ENCODE peak calls at places on chromosome 5, in five cellular contexts. One of them, this sample, is unnamed.

GRCh38 chr5:154860123-154860522 is 1.7 kb downstream of the CNOT8 start:
- DNase-seq in IMR-90: peak; percentile 77
- DNase-seq in GM06990: no peak
- DNase-seq in AG04450: no peak
- DNase-seq in WERI-Rb-1: no peak
- DNase-seq in this sample: no peak

GRCh38 chr5:34564706-34565235 is 91.4 kb upstream of the RAI14 start:
- DNase-seq in IMR-90: no peak
- DNase-seq in GM06990: no peak
- DNase-seq in AG04450: no peak
- DNase-seq in WERI-Rb-1: no peak
- DNase-seq in this sample: no peak

GRCh38 chr5:24365406-24365805 is 279.4 kb downstream of the CDH10 start:
- DNase-seq in IMR-90: no peak
- DNase-seq in GM06990: no peak
- DNase-seq in AG04450: no peak
- DNase-seq in WERI-Rb-1: no peak
- DNase-seq in this sample: no peak

GRCh38 chr5:131264453-131265200 is 774 bp downstream of the CDC42SE2 start:
- DNase-seq in IMR-90: peak; percentile 28
- DNase-seq in GM06990: peak; percentile 65
- DNase-seq in AG04450: no peak
- DNase-seq in WERI-Rb-1: peak; percentile 22
- DNase-seq in this sample: peak; percentile 70

GRCh38 chr5:99019812-99020697 is 91.2 kb upstream of the CHD1 start:
- DNase-seq in IMR-90: peak; percentile 87
- DNase-seq in GM06990: no peak
- DNase-seq in AG04450: peak; percentile 39
- DNase-seq in WERI-Rb-1: no peak
- DNase-seq in this sample: no peak

GRCh38 chr5:150560401-150561191 is 52.7 kb downstream of the NDST1 start:
- DNase-seq in IMR-90: peak; percentile 85
- DNase-seq in GM06990: no peak
- DNase-seq in AG04450: peak; percentile 67
- DNase-seq in WERI-Rb-1: peak; percentile 90
- DNase-seq in this sample: peak; percentile 86

GRCh38 chr5:68644971-68645370 is 429.4 kb downstream of the PIK3R1 start:
- DNase-seq in IMR-90: no peak
- DNase-seq in GM06990: peak; percentile 65
- DNase-seq in AG04450: no peak
- DNase-seq in WERI-Rb-1: no peak
- DNase-seq in this sample: no peak

GRCh38 chr5:26847041-26847736 is 191.2 kb downstream of the CDH9 start:
- DNase-seq in IMR-90: no peak
- DNase-seq in GM06990: no peak
- DNase-seq in AG04450: no peak
- DNase-seq in WERI-Rb-1: no peak
- DNase-seq in this sample: no peak

GRCh38 chr5:59790399-59791130 is 103.0 kb downstream of the PDE4D start:
- DNase-seq in IMR-90: no peak
- DNase-seq in GM06990: no peak
- DNase-seq in AG04450: no peak
- DNase-seq in WERI-Rb-1: no peak
- DNase-seq in this sample: peak; percentile 19

GRCh38 chr5:2633992-2634391 is 117.5 kb downstream of the IRX2 start:
- DNase-seq in IMR-90: no peak
- DNase-seq in GM06990: no peak
- DNase-seq in AG04450: no peak
- DNase-seq in WERI-Rb-1: no peak
- DNase-seq in this sample: no peak

GRCh38 chr5:121533814-121534213 is 317.9 kb upstream of the FTMT start:
- DNase-seq in IMR-90: no peak
- DNase-seq in GM06990: no peak
- DNase-seq in AG04450: no peak
- DNase-seq in WERI-Rb-1: no peak
- DNase-seq in this sample: no peak

GRCh38 chr5:6464441-6464840 is 15.8 kb downstream of the UBE2QL1 start:
- DNase-seq in IMR-90: no peak
- DNase-seq in GM06990: no peak
- DNase-seq in AG04450: no peak
- DNase-seq in WERI-Rb-1: no peak
- DNase-seq in this sample: no peak

GRCh38 chr5:171464829-171465228 is 45.4 kb downstream of the FGF18 start:
- DNase-seq in IMR-90: no peak
- DNase-seq in GM06990: no peak
- DNase-seq in AG04450: no peak
- DNase-seq in WERI-Rb-1: no peak
- DNase-seq in this sample: no peak

GRCh38 chr5:82313016-82313415 is 34.9 kb upstream of the RPS23 start:
- DNase-seq in IMR-90: no peak
- DNase-seq in GM06990: no peak
- DNase-seq in AG04450: no peak
- DNase-seq in WERI-Rb-1: no peak
- DNase-seq in this sample: no peak

GRCh38 chr5:143679777-143680176 is 132.2 kb upstream of the HMHB1 start:
- DNase-seq in IMR-90: peak; percentile 56
- DNase-seq in GM06990: no peak
- DNase-seq in AG04450: no peak
- DNase-seq in WERI-Rb-1: no peak
- DNase-seq in this sample: no peak

GRCh38 chr5:126971455-126972019 is 58.8 kb downstream of the MARCHF3 start:
- DNase-seq in IMR-90: no peak
- DNase-seq in GM06990: no peak
- DNase-seq in AG04450: no peak
- DNase-seq in WERI-Rb-1: peak; percentile 9
- DNase-seq in this sample: peak; percentile 38

GRCh38 chr5:31236339-31236738 is 42.9 kb downstream of the CDH6 start:
- DNase-seq in IMR-90: no peak
- DNase-seq in GM06990: no peak
- DNase-seq in AG04450: no peak
- DNase-seq in WERI-Rb-1: no peak
- DNase-seq in this sample: no peak

GRCh38 chr5:18465833-18466681 is 831.8 kb downstream of the TAF11L14 start:
- DNase-seq in IMR-90: peak; percentile 1
- DNase-seq in GM06990: peak; percentile 5
- DNase-seq in AG04450: no peak
- DNase-seq in WERI-Rb-1: peak; percentile 91
- DNase-seq in this sample: peak; percentile 52

GRCh38 chr5:138082033-138082432 is 1.8 kb upstream of the WNT8A start:
- DNase-seq in IMR-90: no peak
- DNase-seq in GM06990: no peak
- DNase-seq in AG04450: no peak
- DNase-seq in WERI-Rb-1: no peak
- DNase-seq in this sample: peak; percentile 63

GRCh38 chr5:73564644-73565165 is 734 bp downstream of the ANKRA2 start:
- DNase-seq in IMR-90: no peak
- DNase-seq in GM06990: no peak
- DNase-seq in AG04450: no peak
- DNase-seq in WERI-Rb-1: no peak
- DNase-seq in this sample: peak; percentile 17

GRCh38 chr5:82351754-82352145 is 73.6 kb upstream of the RPS23 start:
- DNase-seq in IMR-90: peak; percentile 89
- DNase-seq in GM06990: no peak
- DNase-seq in AG04450: peak; percentile 53
- DNase-seq in WERI-Rb-1: no peak
- DNase-seq in this sample: peak; percentile 49

GRCh38 chr5:95697781-95698681 is 15.2 kb upstream of the SPATA9 start:
- DNase-seq in IMR-90: no peak
- DNase-seq in GM06990: no peak
- DNase-seq in AG04450: no peak
- DNase-seq in WERI-Rb-1: no peak
- DNase-seq in this sample: no peak

DNA sequence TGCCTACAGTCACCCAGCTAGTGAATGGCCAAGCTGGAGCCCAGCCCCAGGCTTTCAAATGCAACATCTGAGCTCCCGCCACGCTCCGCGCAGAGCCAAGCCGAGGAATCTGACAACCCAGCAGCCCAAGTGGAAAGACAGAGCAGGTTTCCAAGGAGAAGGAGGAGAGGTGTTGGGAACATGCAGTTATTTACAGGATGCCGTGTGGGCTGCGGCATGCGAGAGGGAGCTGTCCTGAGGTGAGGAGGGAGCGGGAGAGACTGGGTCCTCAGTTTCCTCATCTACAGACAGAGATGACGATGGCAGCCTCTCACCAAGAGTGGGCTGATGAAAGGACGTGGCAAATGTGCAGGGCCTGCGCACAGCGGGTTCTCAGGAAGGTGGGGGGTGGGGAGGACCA is 15.0 kb upstream of the CPLX2 start:
- DNase-seq in IMR-90: no peak
- DNase-seq in GM06990: no peak
- DNase-seq in AG04450: no peak
- DNase-seq in WERI-Rb-1: no peak
- DNase-seq in this sample: peak; percentile 53
- H3K27me3 ChIP-seq in IMR-90: no peaks in the 10 kb centered on the region
- H3K27me3 ChIP-seq in GM06990: peaks cover 1% of the 10 kb centered on the region
- H3K27me3 ChIP-seq in AG04450: peaks cover 6% of the 10 kb centered on the region
- H3K27me3 ChIP-seq in WERI-Rb-1: no peaks in the 10 kb centered on the region
- H3K27me3 ChIP-seq in this sample: no peaks in the 10 kb centered on the region

DNA sequence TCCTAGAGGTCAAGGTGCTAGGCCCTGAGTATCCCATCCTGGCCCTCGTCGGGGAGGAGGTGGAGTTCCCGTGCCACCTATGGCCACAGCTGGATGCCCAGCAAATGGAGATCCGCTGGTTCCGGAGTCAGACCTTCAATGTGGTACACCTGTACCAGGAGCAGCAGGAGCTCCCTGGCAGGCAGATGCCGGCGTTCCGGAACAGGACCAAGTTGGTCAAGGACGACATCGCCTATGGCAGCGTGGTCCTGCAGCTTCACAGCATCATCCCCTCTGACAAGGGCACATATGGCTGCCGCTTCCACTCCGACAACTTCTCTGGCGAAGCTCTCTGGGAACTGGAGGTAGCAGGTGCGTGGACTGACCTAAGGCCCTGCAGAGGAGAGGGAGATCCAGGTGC is 7.9 kb downstream of the BTNL9 start:
- DNase-seq in IMR-90: no peak
- DNase-seq in GM06990: no peak
- DNase-seq in AG04450: no peak
- DNase-seq in WERI-Rb-1: no peak
- DNase-seq in this sample: no peak
- H3K27me3 ChIP-seq in IMR-90: peaks cover 15% of the 10 kb centered on the region
- H3K27me3 ChIP-seq in GM06990: no peaks in the 10 kb centered on the region
- H3K27me3 ChIP-seq in AG04450: peaks cover 16% of the 10 kb centered on the region
- H3K27me3 ChIP-seq in WERI-Rb-1: peaks cover 24% of the 10 kb centered on the region
- H3K27me3 ChIP-seq in this sample: peaks cover 63% of the 10 kb centered on the region

DNA sequence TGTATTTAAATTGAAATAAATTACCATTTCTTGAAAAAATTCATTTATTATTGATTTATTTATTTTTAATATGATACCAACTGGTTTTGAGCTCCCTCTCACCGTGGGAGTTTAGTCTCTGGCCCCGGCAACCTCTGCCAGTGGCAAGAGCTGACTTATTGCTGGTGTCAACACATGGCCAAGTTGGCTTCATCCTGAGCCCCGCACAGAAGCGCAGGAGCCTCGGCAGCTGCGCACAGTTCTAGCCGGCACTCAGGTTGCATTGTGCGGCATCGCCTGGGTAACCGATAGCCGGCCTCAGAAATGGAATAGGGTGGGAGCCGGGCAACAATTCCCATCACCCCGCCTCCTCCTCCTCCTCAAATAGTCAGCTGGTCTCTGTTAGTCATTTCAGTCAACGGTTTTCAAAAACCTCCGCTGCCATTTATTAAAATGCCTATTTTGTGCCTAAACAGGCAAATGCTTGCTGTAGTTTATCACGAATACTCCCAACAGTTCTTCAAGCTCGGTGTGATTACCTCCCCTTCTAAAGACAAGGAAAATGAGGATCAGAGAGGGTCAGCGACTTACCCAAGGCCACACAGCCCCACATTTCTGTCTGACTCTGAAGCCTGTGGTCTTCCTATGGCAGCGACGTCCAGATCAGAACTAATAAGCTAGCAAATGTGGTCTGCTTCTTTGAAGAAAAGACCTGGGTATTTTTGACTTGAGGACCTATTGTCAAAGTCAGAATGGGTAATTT is 15.7 kb upstream of the MSX2 start:
- DNase-seq in IMR-90: no peak
- DNase-seq in GM06990: no peak
- DNase-seq in AG04450: no peak
- DNase-seq in WERI-Rb-1: no peak
- DNase-seq in this sample: no peak
- H3K27me3 ChIP-seq in IMR-90: peaks cover 43% of the 10 kb centered on the region
- H3K27me3 ChIP-seq in GM06990: no peaks in the 10 kb centered on the region
- H3K27me3 ChIP-seq in AG04450: peaks cover 48% of the 10 kb centered on the region
- H3K27me3 ChIP-seq in WERI-Rb-1: peaks cover 80% of the 10 kb centered on the region
- H3K27me3 ChIP-seq in this sample: no peaks in the 10 kb centered on the region

GRCh38 chr5:168151041-168151440 is 140.4 kb upstream of the WWC1 start:
- DNase-seq in IMR-90: no peak
- DNase-seq in GM06990: peak; percentile 63
- DNase-seq in AG04450: no peak
- DNase-seq in WERI-Rb-1: no peak
- DNase-seq in this sample: no peak

GRCh38 chr5:168153263-168153930 is 138.0 kb upstream of the WWC1 start:
- DNase-seq in IMR-90: no peak
- DNase-seq in GM06990: no peak
- DNase-seq in AG04450: no peak
- DNase-seq in WERI-Rb-1: no peak
- DNase-seq in this sample: no peak

GRCh38 chr5:168142402-168142801 is 149.0 kb upstream of the WWC1 start:
- DNase-seq in IMR-90: no peak
- DNase-seq in GM06990: no peak
- DNase-seq in AG04450: no peak
- DNase-seq in WERI-Rb-1: no peak
- DNase-seq in this sample: no peak

GRCh38 chr5:168152660-168153059 is 138.8 kb upstream of the WWC1 start:
- DNase-seq in IMR-90: no peak
- DNase-seq in GM06990: peak; percentile 42
- DNase-seq in AG04450: no peak
- DNase-seq in WERI-Rb-1: no peak
- DNase-seq in this sample: no peak

DNA sequence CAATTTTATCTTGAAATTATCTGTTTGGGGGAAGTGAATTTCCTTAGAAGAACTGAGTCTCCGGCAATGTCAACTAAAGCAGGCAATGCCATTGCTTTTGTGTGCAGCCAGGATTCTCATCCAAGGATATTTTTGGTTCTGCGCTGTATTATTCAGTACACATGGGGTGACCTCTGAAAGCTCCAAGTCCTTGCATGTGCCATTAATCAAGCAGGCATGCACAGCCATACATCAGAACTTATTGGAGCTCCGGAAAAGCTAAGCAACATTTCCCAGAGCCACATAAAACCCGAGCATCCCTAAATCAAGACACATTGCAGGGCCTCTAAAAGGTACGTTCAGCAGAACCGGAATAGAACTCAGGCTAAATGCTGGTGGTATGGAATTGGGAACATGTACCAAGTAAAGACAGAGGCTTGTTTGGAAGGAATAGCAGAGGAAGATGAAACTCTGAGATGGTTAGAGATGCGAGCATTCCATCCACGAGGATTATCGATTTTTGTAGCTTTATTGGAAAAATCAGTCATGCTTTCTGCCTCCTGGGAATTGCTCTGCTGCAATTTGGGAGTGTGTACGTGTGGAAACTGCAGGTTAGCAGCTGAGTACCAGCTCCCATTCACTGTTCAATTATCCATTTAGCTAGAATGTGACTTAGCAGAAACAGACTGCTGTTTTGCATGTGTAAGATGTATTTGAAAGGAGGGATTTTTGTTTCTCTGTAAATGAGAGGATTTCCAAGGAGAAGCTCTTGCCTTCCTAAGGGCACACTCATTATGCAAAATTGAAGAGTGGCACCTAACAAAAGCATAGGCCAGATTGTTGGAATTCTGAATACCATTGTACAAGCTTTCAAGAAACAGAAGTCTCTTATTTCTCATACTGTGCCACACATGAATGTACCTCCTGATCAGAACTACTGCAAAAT is 143.6 kb upstream of the WWC1 start:
- DNase-seq in IMR-90: no peak
- DNase-seq in GM06990: no peak
- DNase-seq in AG04450: no peak
- DNase-seq in WERI-Rb-1: no peak
- DNase-seq in this sample: no peak
- H3K27me3 ChIP-seq in IMR-90: no peaks in the 10 kb centered on the region
- H3K27me3 ChIP-seq in GM06990: no peaks in the 10 kb centered on the region
- H3K27me3 ChIP-seq in AG04450: no peaks in the 10 kb centered on the region
- H3K27me3 ChIP-seq in WERI-Rb-1: no peaks in the 10 kb centered on the region
- H3K27me3 ChIP-seq in this sample: no peaks in the 10 kb centered on the region

This sample was measured in H7.